ENCODE peak calls at places on chromosomes 16 and 17, in five cellular contexts. X is GM12878, D is GM12891, T is HepG2, S is K562. Q is an unnamed sample.
A peak's percentile ranks its signal among the peaks of the same experiment; 100 is the strongest.

GRCh38 chr17:75602644-75603043 is 15.0 kb downstream of the MYO15B start:
- DNase-seq in T (no peak), S (no peak), X (no peak), D (no peak), Q (no peak)

GRCh38 chr16:27226476-27226875 is 23.1 kb downstream of the KDM8 start:
- DNase-seq in S (no peak), X (no peak), T (no peak), D (no peak), Q (no peak)

GRCh38 chr17:71107136-71107535 is 937.8 kb downstream of the KCNJ2 start:
- DNase-seq in X (no peak), D (no peak), T (no peak), S (no peak), Q (no peak)

GRCh38 chr16:9436175-9436574 is 344.7 kb downstream of the HAPSTR1 start:
- DNase-seq in S (no peak), D (no peak), T (no peak), X (no peak), Q (no peak)

GRCh38 chr17:21033350-21033749 is 9.5 kb downstream of the USP22 start:
- DNase-seq in X (no peak), D (no peak), T (no peak), S (no peak), Q (no peak)

GRCh38 chr17:63700528-63701441 is 860 bp upstream of the LIMD2 start:
- DNase-seq in T (no peak), S (no peak), X (no peak), D (peak; percentile 65), Q (peak; percentile 68)

GRCh38 chr17:8254881-8255280 is 5.8 kb downstream of the PFAS start:
- DNase-seq in T (no peak), X (no peak), S (no peak), D (no peak), Q (no peak)

GRCh38 chr17:82875418-82875856 is 35.6 kb upstream of the ZNF750 start:
- DNase-seq in S (no peak), D (no peak), X (no peak), T (peak; percentile 64), Q (no peak)

GRCh38 chr17:21098934-21099687 is 27.7 kb upstream of the DHRS7B start:
- DNase-seq in X (peak; percentile 65), T (peak; percentile 80), D (peak; percentile 82), S (peak; percentile 91), Q (peak; percentile 81)

GRCh38 chr17:50412188-50412732 is 13.8 kb upstream of the ACSF2 start:
- DNase-seq in X (no peak), S (no peak), T (no peak), D (no peak), Q (no peak)

GRCh38 chr17:34235389-34236028 is 19.6 kb upstream of the CCL2 start:
- DNase-seq in X (no peak), D (no peak), S (no peak), T (no peak), Q (no peak)

GRCh38 chr16:70158261-70158939 is 15.2 kb upstream of the CLEC18C start:
- DNase-seq in D (no peak), X (no peak), S (peak; percentile 20), T (no peak), Q (no peak)

GRCh38 chr16:87834015-87834667 is 35.2 kb downstream of the SLC7A5 start:
- DNase-seq in X (no peak), T (no peak), D (no peak), S (no peak), Q (no peak)

GRCh38 chr16:54062361-54063346 is 223.9 kb downstream of the IRX3 start:
- DNase-seq in T (no peak), S (no peak), D (no peak), X (no peak), Q (no peak)

GRCh38 chr17:3222505-3222904 is 15.0 kb downstream of the OR1A1 start:
- DNase-seq in X (no peak), S (no peak), T (no peak), D (no peak), Q (no peak)

GRCh38 chr16:64394061-64394460 is 727.8 kb downstream of the CDH11 start:
- DNase-seq in T (no peak), D (no peak), S (no peak), X (no peak), Q (no peak)

GRCh38 chr16:16071631-16072244 is 122.3 kb downstream of the ABCC1 start:
- DNase-seq in X (no peak), T (peak; percentile 67), S (no peak), D (no peak), Q (no peak)

GRCh38 chr17:65694601-65695000 is 133.2 kb upstream of the AXIN2 start:
- DNase-seq in X (no peak), S (no peak), D (no peak), T (no peak), Q (no peak)

GRCh38 chr17:681738-682137 is 32.9 kb downstream of the VPS53 start:
- DNase-seq in S (no peak), X (no peak), D (no peak), T (no peak), Q (no peak)

GRCh38 chr17:10557422-10557821 is 8.0 kb upstream of the MYH2 start:
- DNase-seq in D (no peak), X (no peak), T (no peak), S (no peak), Q (no peak)

GRCh38 chr16:73057369-73058210 is 9.7 kb upstream of the ZFHX3 start:
- DNase-seq in S (peak; percentile 43), D (no peak), X (no peak), T (no peak), Q (no peak)

GRCh38 chr16:19817122-19817521 is 67.5 kb downstream of the GPRC5B start:
- DNase-seq in D (no peak), T (no peak), X (no peak), S (no peak), Q (no peak)

GRCh38 chr16:901715-902601 is 68.8 kb downstream of the LMF1 start:
- DNase-seq in D (no peak), S (no peak), X (no peak), T (no peak), Q (no peak)

GRCh38 chr16:57235128-57236092 is 9.6 kb upstream of the ARL2BP start:
- DNase-seq in S (peak; percentile 30), D (no peak), X (no peak), T (peak; percentile 29), Q (no peak)

GRCh38 chr16:20001856-20002707 is 71.6 kb downstream of the GPR139 start:
- DNase-seq in S (no peak), X (no peak), D (no peak), T (peak; percentile 44), Q (no peak)

GRCh38 chr16:23563186-23563585 is 5.7 kb downstream of the UBFD1 start:
- DNase-seq in X (no peak), S (no peak), D (no peak), T (no peak), Q (no peak)

GRCh38 chr16:49523435-49524159 is 150.0 kb downstream of the C16orf78 start:
- DNase-seq in D (no peak), S (no peak), X (no peak), T (no peak), Q (no peak)

GRCh38 chr16:49519008-49519656 is 145.5 kb downstream of the C16orf78 start:
- DNase-seq in T (no peak), D (no peak), X (no peak), S (no peak), Q (no peak)

GRCh38 chr16:49519741-49520140 is 146.1 kb downstream of the C16orf78 start:
- DNase-seq in D (no peak), X (no peak), T (no peak), S (no peak), Q (no peak)

GRCh38 chr16:49521706-49522325 is 148.2 kb downstream of the C16orf78 start:
- DNase-seq in T (no peak), S (no peak), D (no peak), X (no peak), Q (no peak)

GRCh38 chr16:49520684-49521083 is 147.1 kb downstream of the C16orf78 start:
- DNase-seq in X (no peak), T (no peak), S (no peak), D (no peak), Q (no peak)
- TF ChIP-seq POLR2A in X (no peak), T (no peak), S (no peak), D (no peak), Q (no peak)

GRCh38 chr16:68257251-68257905 is 6.9 kb upstream of the SLC7A6 start:
- DNase-seq in S (no peak), T (no peak), X (no peak), D (peak; percentile 81), Q (peak; percentile 83)
- TF ChIP-seq TAF1 in S (no peak), T (no peak), X (no peak), D (no peak), Q (no peak)

GRCh38 chr16:2971985-2972784 is 3.0 kb downstream of the PAQR4 start:
- DNase-seq in S (no peak), X (no peak), T (no peak), D (no peak), Q (no peak)

GRCh38 chr16:2968738-2969544 is at the start of gene PAQR4:
- DNase-seq in D (peak; percentile 98), S (peak; percentile 84), T (peak; percentile 80), X (peak; percentile 72), Q (peak; percentile 97)

GRCh38 chr16:2969545-2970521 is 685 bp downstream of the PAQR4 start:
- DNase-seq in X (no peak), D (peak; percentile 93), S (peak; percentile 75), T (peak; percentile 66), Q (peak; percentile 92)

GRCh38 chr16:2971134-2971984 is 2.2 kb downstream of the PAQR4 start:
- DNase-seq in T (no peak), X (no peak), D (no peak), S (no peak), Q (no peak)

GRCh38 chr16:2970563-2970962 is 1.4 kb downstream of the PAQR4 start:
- DNase-seq in X (no peak), D (no peak), S (no peak), T (no peak), Q (no peak)
- TF ChIP-seq POLR2A in X (no peak), D (no peak), S (no peak), T (no peak), Q (no peak)

GRCh38 chr17:81470944-81471803 is 41.4 kb downstream of the ACTG1 start:
- DNase-seq in S (no peak), D (no peak), X (no peak), T (no peak), Q (no peak)

GRCh38 chr17:81469266-81469665 is 43.3 kb downstream of the ACTG1 start:
- DNase-seq in X (no peak), D (no peak), S (no peak), T (no peak), Q (no peak)

GRCh38 chr17:81473019-81473418 is 39.6 kb downstream of the ACTG1 start:
- DNase-seq in X (no peak), S (no peak), T (no peak), D (no peak), Q (no peak)

GRCh38 chr17:81470270-81470943 is 42.2 kb downstream of the ACTG1 start:
- DNase-seq in T (no peak), X (no peak), S (no peak), D (no peak), Q (no peak)

DNA sequence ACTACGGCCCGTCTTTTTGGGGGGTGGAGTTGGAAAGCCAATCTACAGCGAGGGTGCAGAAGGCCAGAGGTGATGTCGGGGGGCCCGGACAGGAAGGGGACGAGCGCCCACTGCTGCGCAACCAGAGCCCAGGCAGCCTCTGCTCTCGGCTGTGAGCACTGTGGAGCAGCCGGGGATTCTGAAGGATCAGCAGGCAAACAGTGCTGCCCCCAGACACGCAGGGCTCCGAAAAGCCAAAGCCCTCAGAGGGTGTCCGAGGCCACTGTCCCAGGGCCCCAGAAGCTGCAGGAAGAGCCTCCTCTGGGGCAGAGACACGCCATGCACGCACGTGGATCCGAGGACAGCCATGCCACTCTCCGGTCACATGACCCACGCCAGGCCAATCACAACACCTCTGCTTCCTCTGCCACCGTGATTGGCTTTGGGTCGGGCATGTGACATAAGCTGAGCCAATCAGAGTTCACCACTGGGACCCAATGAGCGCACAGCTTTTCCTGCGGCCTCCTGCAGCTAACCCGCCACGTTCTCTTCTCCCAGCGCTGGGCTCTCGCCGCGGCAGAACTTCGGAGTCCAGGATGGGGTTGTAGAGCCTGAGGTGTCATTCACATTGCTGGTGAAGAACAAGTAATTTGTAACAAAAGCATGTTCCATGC is 40.7 kb downstream of the ACTG1 start:
- DNase-seq in T (peak; percentile 42), S (peak; percentile 99), D (no peak), X (no peak), Q (peak; percentile 57)
- TF ChIP-seq TAF1 in T (no peak), S (peak; percentile 49), D (no peak), X (no peak), Q (no peak)